ENCODE peak calls at places on chromosomes 13 and 19, in seven cellular contexts. M is stimulated activated naive CD8-positive, alpha-beta T cell treated with anti-CD3 and anti-CD28 coated beads, Interleukin-15, Interleukin-2, amounts not matched to agents 100 U/mL and 50 U/mL, for 24 hours; C is stimulated activated CD8-positive, alpha-beta memory T cell treated with anti-CD3 and anti-CD28 coated beads, Interleukin-4, amount 100 ng/mL, for 4 hours; U is mammary epithelial cell; O is NCI-H2081; L is hypothalamus; G is CD4-positive, alpha-beta T cell. V is an unnamed sample.

GRCh38 chr19:35143231-35143715 is at the start of gene FXYD7:
- DNase-seq in M (peak; percentile 28), C (no peak), U (no peak), O (no peak), L (peak; percentile 27), G (peak; percentile 15), V (no peak)

GRCh38 chr13:50082426-50083283 is 67.4 kb downstream of the KCNRG start:
- DNase-seq in M (peak; percentile 78), C (peak; percentile 68), U (peak; percentile 88), O (peak; percentile 88), L (peak; percentile 6), G (peak; percentile 67), V (peak; percentile 53)

GRCh38 chr13:20356437-20356836 is 124.3 kb upstream of the GJB6 start:
- DNase-seq in M (no peak), C (no peak), U (no peak), O (no peak), L (no peak), G (no peak), V (no peak)

GRCh38 chr13:34310539-34310938 is 492.6 kb downstream of the RFC3 start:
- DNase-seq in M (no peak), C (no peak), U (no peak), O (no peak), L (no peak), G (no peak), V (no peak)

GRCh38 chr19:45574526-45574925 is 10.1 kb downstream of the OPA3 start:
- DNase-seq in M (no peak), C (no peak), U (no peak), O (no peak), L (no peak), G (no peak), V (no peak)

GRCh38 chr13:22218784-22219183 is 547.9 kb downstream of the FGF9 start:
- DNase-seq in M (no peak), C (no peak), U (no peak), O (no peak), L (no peak), G (no peak), V (no peak)

GRCh38 chr19:10195199-10195519 is 406 bp upstream of the DNMT1 start:
- DNase-seq in M (peak; percentile 22), C (no peak), U (no peak), O (no peak), L (no peak), G (no peak), V (no peak)

GRCh38 chr19:18194554-18195238 is 1.7 kb downstream of the MPV17L2 start:
- DNase-seq in M (peak; percentile 57), C (no peak), U (no peak), O (no peak), L (no peak), G (no peak), V (no peak)

GRCh38 chr19:35596366-35596999 is 10.5 kb downstream of the PMIS2 start:
- DNase-seq in M (peak; percentile 27), C (no peak), U (no peak), O (no peak), L (no peak), G (no peak), V (no peak)

GRCh38 chr13:62564770-62565169 is 1149.1 kb upstream of the PCDH20 start:
- DNase-seq in M (no peak), C (no peak), U (no peak), O (no peak), L (no peak), G (no peak), V (no peak)

GRCh38 chr19:19151418-19151817 is 13.1 kb upstream of the TMEM161A start:
- DNase-seq in M (no peak), C (no peak), U (no peak), O (no peak), L (no peak), G (no peak), V (no peak)

GRCh38 chr13:20714563-20715339 is 11.3 kb downstream of the IL17D start:
- DNase-seq in M (no peak), C (no peak), U (no peak), O (no peak), L (no peak), G (no peak), V (no peak)

GRCh38 chr19:2059422-2060201 is 8.6 kb upstream of the MKNK2 start:
- DNase-seq in M (no peak), C (no peak), U (peak; percentile 45), O (no peak), L (peak; percentile 67), G (no peak), V (peak; percentile 92)

GRCh38 chr19:13029893-13030292 is 34.6 kb downstream of the NFIX start:
- DNase-seq in M (no peak), C (no peak), U (no peak), O (no peak), L (peak; percentile 63), G (no peak), V (no peak)

GRCh38 chr19:14786421-14786851 is 8.1 kb upstream of the ADGRE2 start:
- DNase-seq in M (peak; percentile 61), C (no peak), U (no peak), O (no peak), L (no peak), G (peak; percentile 17), V (no peak)

GRCh38 chr19:28213476-28214082 is 999.4 kb downstream of the UQCRFS1 start:
- DNase-seq in M (no peak), C (no peak), U (no peak), O (no peak), L (no peak), G (no peak), V (no peak)

GRCh38 chr19:42325896-42326771 is 699 bp downstream of the MEGF8 start:
- DNase-seq in M (peak; percentile 37), C (no peak), U (peak; percentile 4), O (no peak), L (no peak), G (peak; percentile 4), V (no peak)

GRCh38 chr19:10713317-10713716 is 4.6 kb upstream of the DNM2 start:
- DNase-seq in M (no peak), C (no peak), U (no peak), O (peak; percentile 74), L (no peak), G (no peak), V (no peak)

GRCh38 chr13:51726446-51727185 is 77.3 kb downstream of the DHRS12 start:
- DNase-seq in M (no peak), C (no peak), U (no peak), O (no peak), L (no peak), G (no peak), V (no peak)

GRCh38 chr19:33795370-33796163 is 1.1 kb upstream of the KCTD15 start:
- DNase-seq in M (peak; percentile 83), C (no peak), U (peak; percentile 75), O (peak; percentile 58), L (peak; percentile 75), G (peak; percentile 30), V (peak; percentile 65)

GRCh38 chr13:46810440-46810839 is 13.5 kb upstream of the ESD start:
- DNase-seq in M (no peak), C (no peak), U (no peak), O (no peak), L (no peak), G (no peak), V (no peak)

GRCh38 chr13:29948246-29948645 is 97.8 kb upstream of the UBL3 start:
- DNase-seq in M (no peak), C (no peak), U (no peak), O (no peak), L (no peak), G (no peak), V (no peak)

GRCh38 chr13:75647126-75647784 is 11.1 kb downstream of the LMO7 start:
- DNase-seq in M (no peak), C (no peak), U (peak; percentile 43), O (no peak), L (no peak), G (no peak), V (no peak)

GRCh38 chr13:31038834-31039552 is 106.5 kb downstream of the TEX26 start:
- DNase-seq in M (peak; percentile 30), C (no peak), U (peak; percentile 70), O (no peak), L (no peak), G (no peak), V (no peak)

GRCh38 chr13:89221557-89222158 is 1550.5 kb downstream of the SLITRK5 start:
- DNase-seq in M (no peak), C (no peak), U (no peak), O (no peak), L (no peak), G (no peak), V (no peak)

GRCh38 chr19:1671716-1672037 is 19.3 kb upstream of the TCF3 start:
- DNase-seq in M (no peak), C (no peak), U (no peak), O (no peak), L (no peak), G (no peak), V (no peak)

GRCh38 chr13:79549355-79550106 is 68.6 kb downstream of the NDFIP2 start:
- DNase-seq in M (no peak), C (no peak), U (no peak), O (no peak), L (no peak), G (no peak), V (no peak)

V was measured in NCI-H2029.